ENCODE peak calls at places on chromosomes 12 and 14, in five cellular contexts. J, V, P, B and C are unnamed samples.

GRCh38 chr14:89429206-89430091 is 12.4 kb upstream of the FOXN3 start:
- DNase-seq in P (peak), B (peak), J (no peak), V (peak), C (no peak)

GRCh38 chr12:38370311-38370710 is 53.7 kb downstream of the ALG10B start:
- DNase-seq in J (no peak), V (no peak), B (no peak), P (no peak), C (no peak)

GRCh38 chr12:71694099-71694820 is 8.4 kb downstream of the TMEM19 start:
- DNase-seq in B (peak), V (no peak), P (no peak), J (no peak), C (no peak)

GRCh38 chr12:124727244-124727673 is 136.4 kb downstream of the SCARB1 start:
- DNase-seq in B (peak), V (peak), P (no peak), J (no peak), C (no peak)

GRCh38 chr12:30692470-30692869 is 3.2 kb downstream of the IPO8 start:
- DNase-seq in V (peak), J (no peak), B (peak), P (peak), C (no peak)

GRCh38 chr14:30417999-30418398 is 141.0 kb upstream of the G2E3 start:
- DNase-seq in J (no peak), P (no peak), V (no peak), B (no peak), C (no peak)

GRCh38 chr14:35414365-35414764 is 9.8 kb upstream of the NFKBIA start:
- DNase-seq in B (peak), P (peak), J (peak), V (no peak), C (no peak)

GRCh38 chr12:101713059-101713682 is 15.7 kb downstream of the CHPT1 start:
- DNase-seq in J (no peak), P (no peak), V (no peak), B (no peak), C (no peak)

GRCh38 chr12:69497308-69498026 is 27.3 kb downstream of the FRS2 start:
- DNase-seq in V (peak), P (peak), B (peak), J (no peak), C (no peak)

GRCh38 chr12:108399514-108399913 is 60.4 kb upstream of the CMKLR1 start:
- DNase-seq in J (no peak), V (no peak), P (no peak), B (no peak), C (no peak)

GRCh38 chr12:122917508-122918227 is 21.7 kb upstream of the VPS37B start:
- DNase-seq in V (peak), B (peak), J (no peak), P (peak), C (peak)

GRCh38 chr12:21656931-21657335 is 709 bp downstream of the LDHB start:
- DNase-seq in J (peak), B (peak), P (peak), V (peak), C (peak)

GRCh38 chr12:12406762-12407161 is 49.9 kb downstream of the BORCS5 start:
- DNase-seq in V (no peak), P (no peak), J (no peak), B (no peak), C (no peak)

GRCh38 chr12:113091506-113091905 is 35.0 kb downstream of the DTX1 start:
- DNase-seq in P (no peak), V (no peak), J (no peak), B (no peak), C (no peak)

GRCh38 chr12:14886271-14886670 is 617 bp upstream of the MGP start:
- DNase-seq in P (no peak), B (no peak), J (no peak), V (no peak), C (no peak)

GRCh38 chr12:108215458-108215857 is 86.4 kb downstream of the WSCD2 start:
- DNase-seq in V (no peak), B (no peak), P (no peak), J (no peak), C (no peak)

GRCh38 chr14:69574266-69574953 is at the start of gene CCDC177:
- DNase-seq in B (peak), P (peak), J (peak), V (peak), C (peak)

GRCh38 chr14:42110167-42110566 is 503.5 kb downstream of the LRFN5 start:
- DNase-seq in P (peak), V (peak), J (peak), B (peak), C (peak)

GRCh38 chr14:43937001-43937400 is 570.1 kb downstream of the FSCB start:
- DNase-seq in J (no peak), P (no peak), V (no peak), B (no peak), C (no peak)

GRCh38 chr12:28050606-28051005 is 78.1 kb upstream of the PTHLH start:
- DNase-seq in B (peak), V (no peak), J (no peak), P (no peak), C (no peak)

GRCh38 chr14:71566276-71566675 is 366.0 kb upstream of the RGS6 start:
- DNase-seq in B (no peak), V (no peak), J (no peak), P (no peak), C (no peak)

GRCh38 chr12:55705802-55706402 is 1.8 kb downstream of the ITGA7 start:
- DNase-seq in B (no peak), V (no peak), J (peak), P (no peak), C (peak)

GRCh38 chr12:120771097-120771496 is 45.5 kb downstream of the ACADS start:
- DNase-seq in J (no peak), P (no peak), V (no peak), B (no peak), C (no peak)

GRCh38 chr12:50517456-50518048 is 12.8 kb downstream of the DIP2B start:
- DNase-seq in B (peak), P (peak), V (peak), J (no peak), C (peak)

GRCh38 chr12:72485017-72485701 is 213.0 kb downstream of the TRHDE start:
- DNase-seq in V (no peak), J (no peak), B (no peak), P (no peak), C (no peak)

GRCh38 chr14:91330846-91331245 is 86.3 kb upstream of the GPR68 start:
- DNase-seq in P (no peak), B (no peak), J (no peak), V (no peak), C (no peak)

GRCh38 chr14:74241611-74242005 is 2.4 kb downstream of the VSX2 start:
- DNase-seq in J (no peak), P (no peak), V (peak), B (no peak), C (no peak)

GRCh38 chr14:74242055-74243042 is 3.1 kb downstream of the VSX2 start:
- DNase-seq in J (peak), B (no peak), P (no peak), V (peak), C (no peak)

GRCh38 chr14:74238974-74239847 is at the start of gene VSX2:
- DNase-seq in P (no peak), V (no peak), J (peak), B (no peak), C (no peak)

GRCh38 chr14:74239848-74240793 is 872 bp downstream of the VSX2 start:
- DNase-seq in V (peak), B (peak), J (peak), P (no peak), C (no peak)

DNA sequence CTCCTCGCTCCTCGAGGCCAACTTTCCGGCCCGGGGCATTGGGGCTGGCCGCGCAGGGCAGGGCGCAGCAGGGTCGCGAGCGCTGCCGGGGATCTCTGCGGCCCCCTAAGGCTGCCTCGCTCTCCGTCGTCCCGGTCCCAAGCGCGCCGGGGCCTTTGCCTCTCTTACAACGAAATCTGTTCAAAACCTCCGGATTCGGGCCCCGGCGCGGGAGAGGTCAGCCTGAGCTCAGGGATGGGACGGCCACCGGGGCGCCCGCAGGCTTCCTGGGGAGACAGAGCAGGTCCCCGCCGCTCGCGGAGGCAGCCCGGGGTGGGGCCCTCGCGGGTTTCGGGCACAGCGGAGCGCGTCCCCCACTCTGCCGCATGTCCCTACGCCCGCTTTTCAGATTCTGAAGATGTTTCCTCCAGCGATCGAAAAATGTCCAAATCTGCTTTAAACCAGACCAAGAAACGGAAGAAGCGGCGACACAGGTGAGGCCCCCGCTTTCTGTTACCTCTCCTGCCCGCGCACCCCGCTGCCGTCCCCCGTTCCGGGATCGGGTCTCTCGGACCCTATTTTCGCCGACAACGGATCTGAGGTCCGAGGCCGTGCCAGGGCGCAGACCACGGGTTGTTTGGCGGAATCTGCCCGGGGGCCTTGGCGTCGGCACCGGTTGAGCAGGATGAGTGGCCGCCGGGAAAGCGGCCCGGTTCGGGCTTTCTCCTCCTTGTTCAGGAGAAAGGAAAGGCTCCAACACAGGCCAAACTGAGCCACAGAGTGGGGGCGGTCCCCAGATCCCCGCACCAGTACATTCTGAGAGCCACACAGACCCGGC is 1.8 kb downstream of the VSX2 start:
- DNase-seq in J (peak), P (no peak), V (peak), B (peak), C (no peak)
- H3K4me2 ChIP-seq in J (peak), P (no peak), V (no peak), B (no peak), C (peak)

GRCh38 chr12:10719482-10719881 is 3.6 kb downstream of the YBX3 start:
- DNase-seq in J (no peak), P (no peak), V (no peak), B (no peak), C (no peak)

GRCh38 chr12:10716277-10716676 is 6.8 kb downstream of the YBX3 start:
- DNase-seq in J (no peak), V (no peak), P (no peak), B (peak), C (no peak)

GRCh38 chr12:10717410-10717809 is 5.7 kb downstream of the YBX3 start:
- DNase-seq in V (no peak), P (peak), J (peak), B (peak), C (no peak)

GRCh38 chr12:10716704-10717315 is 6.3 kb downstream of the YBX3 start:
- DNase-seq in J (peak), B (peak), V (peak), P (peak), C (peak)

DNA sequence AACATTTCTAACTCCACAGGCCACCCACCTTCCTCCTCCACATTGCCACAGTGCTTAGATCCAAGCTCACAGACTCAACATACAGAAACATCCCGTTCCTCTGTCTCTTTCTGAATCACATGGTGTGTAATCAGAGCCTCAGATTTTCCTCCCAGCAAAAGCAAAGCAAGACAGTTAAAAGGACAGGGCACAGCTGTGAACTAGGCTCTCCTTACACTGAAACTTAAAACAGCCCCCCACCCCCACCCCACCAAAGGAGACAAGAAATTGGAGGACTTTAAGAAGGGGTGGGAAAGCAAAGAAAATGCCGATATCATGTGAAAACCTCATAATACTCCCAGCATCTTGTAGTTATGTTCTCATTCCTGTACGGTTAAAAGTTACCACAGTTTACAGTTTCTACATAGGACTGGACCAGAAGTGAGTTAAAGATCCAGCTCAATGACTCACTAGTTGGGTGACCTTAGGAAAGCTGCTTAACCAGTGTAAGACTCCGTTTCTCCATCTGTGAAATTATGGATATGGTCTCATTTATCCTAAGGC is 4.8 kb downstream of the YBX3 start:
- DNase-seq in V (peak), B (peak), J (peak), P (peak), C (no peak)
- H3K4me2 ChIP-seq in V (peak), B (peak), J (peak), P (peak), C (peak)

DNA sequence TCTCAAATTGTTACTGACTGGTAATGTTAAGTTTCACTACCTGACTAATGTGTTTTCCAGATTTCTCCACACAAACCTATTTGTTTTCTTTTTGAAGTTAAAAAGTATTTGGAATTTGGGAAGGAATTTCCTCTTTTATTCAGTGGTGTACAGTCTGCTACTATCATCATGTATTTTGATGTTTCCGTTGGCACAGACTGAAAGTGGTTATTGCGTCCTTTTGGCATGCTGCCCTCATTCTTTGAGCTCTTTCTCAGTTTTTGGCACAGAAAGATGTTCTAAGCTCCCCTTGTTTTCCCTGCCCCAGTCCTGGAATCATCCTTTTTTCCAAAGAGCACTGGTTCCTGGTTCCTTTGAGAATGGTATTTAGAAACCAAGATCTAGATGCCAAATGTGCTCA is 31.4 kb upstream of the RTRAF start:
- DNase-seq in V (peak), B (peak), P (peak), J (no peak), C (no peak)
- H3K4me2 ChIP-seq in V (no peak), B (no peak), P (no peak), J (no peak), C (no peak)

DNA sequence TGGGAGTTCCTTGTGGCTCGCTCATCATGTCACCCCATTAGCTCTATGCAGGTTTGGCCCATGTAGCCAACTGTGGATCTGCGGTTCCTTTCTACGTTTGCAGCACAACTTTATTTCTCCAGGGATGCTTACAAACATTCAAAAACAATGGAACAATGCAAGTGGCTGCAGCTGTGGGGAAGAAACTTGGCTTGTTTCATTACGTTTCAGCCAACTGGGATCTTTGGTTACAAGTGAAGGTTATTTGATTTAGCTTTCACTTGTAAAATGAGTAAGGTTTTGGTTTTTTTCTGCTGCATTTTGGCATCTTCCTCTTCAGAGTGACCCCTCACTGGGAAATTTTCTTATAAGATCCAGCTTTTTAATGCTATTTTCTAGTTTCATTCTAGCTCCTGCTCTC is 105.9 kb downstream of the PLXNC1 start:
- DNase-seq in P (no peak), V (no peak), B (no peak), J (no peak), C (no peak)
- H3K4me2 ChIP-seq in P (no peak), V (no peak), B (no peak), J (no peak), C (no peak)

DNA sequence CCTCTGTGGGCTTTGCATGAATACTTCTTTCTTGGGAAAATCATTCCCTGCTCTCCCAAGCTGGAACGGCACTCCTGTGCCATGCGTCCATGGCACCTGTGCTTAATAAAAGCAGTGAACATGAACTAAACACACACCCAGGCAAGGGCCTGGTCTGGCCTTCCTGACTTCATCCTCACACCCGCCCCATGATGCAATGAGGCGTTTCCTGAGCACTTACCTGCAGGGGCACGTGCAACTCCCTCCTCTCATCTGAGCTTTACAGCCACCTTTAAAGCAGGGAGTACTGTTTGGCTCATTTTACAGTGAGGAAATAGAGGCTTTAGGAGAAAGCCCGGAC is 219.7 kb downstream of the SLC41A2 start:
- DNase-seq in J (no peak), B (no peak), V (no peak), P (no peak), C (no peak)
- H3K4me2 ChIP-seq in J (no peak), B (no peak), V (no peak), P (no peak), C (no peak)

DNA sequence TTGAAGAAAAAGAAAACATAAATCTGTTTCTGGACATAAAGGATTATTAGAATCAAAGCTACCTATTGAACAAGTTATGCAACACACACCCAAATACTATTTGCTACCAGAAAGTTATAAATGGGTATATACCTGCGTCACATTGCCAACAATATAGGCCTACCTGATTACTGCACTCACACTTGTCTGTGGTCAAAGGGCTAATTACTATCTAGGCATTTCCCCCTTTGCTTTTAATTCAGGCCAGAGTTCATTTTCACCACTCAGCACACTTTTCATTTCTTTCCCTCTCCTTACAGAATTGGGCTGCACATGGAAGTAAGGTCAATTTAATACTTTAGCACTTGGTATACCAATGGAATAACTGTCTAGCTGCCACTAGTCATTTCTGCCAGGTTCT is 1.7 kb downstream of the SOS2 start:
- DNase-seq in P (no peak), V (no peak), B (no peak), J (no peak), C (no peak)
- H3K4me2 ChIP-seq in P (peak), V (peak), B (peak), J (peak), C (peak)

DNA sequence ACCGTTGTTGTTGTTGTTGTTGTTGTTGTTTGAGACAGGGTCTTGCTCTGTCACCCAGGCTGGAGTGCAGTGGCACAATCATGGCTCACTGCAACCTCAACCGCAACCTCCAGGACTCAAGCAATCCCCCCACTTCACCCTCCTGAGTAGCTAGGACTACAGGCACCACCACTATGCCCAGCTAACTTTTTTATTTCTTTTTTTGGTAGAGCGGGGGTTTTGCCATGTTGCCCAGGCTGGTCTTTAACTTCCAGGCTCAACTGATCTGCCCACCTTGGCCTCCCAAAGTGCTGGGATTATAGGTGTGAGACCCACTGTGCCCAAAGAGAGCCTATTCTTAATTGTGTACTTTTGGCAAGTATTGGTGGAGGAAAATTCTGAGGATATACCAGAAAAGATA is 25.7 kb downstream of the MOK start:
- DNase-seq in J (no peak), B (no peak), P (no peak), V (no peak), C (no peak)
- H3K4me2 ChIP-seq in J (no peak), B (peak), P (no peak), V (peak), C (peak)

DNA sequence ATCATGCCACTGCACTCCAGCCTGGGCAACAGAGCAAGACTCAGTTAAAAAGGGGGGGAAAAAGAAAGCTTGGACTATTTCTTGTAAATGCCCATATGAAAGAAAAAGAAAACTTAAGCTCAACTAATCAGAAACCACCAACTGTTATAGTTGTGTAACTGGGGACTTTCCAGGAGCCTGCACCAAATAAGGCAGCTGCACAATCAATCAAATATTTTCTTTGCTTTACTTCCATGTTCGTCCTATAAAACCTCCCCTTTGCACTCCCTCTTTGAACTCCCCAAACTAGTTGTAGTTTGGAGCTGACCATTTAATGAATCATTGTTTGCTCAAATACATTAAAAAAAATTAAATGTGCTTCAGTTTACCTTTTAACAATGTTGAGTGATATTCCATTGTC is 54.9 kb downstream of the OTOGL start:
- DNase-seq in V (peak), J (no peak), B (no peak), P (peak), C (peak)
- H3K4me2 ChIP-seq in V (no peak), J (no peak), B (no peak), P (no peak), C (peak)